ENCODE peak calls at places on chromosomes 11 and 22, in four cellular contexts. One of them, this sample, is unnamed. For H3K4me1, the result is how much of the 10 kb centered on the place peaks cover.

GRCh38 chr11:117096140-117096972 is 1.9 kb downstream of the SIK3 start:
- DNase-seq in RWPE2: no peak
- DNase-seq in left lung: no peak
- DNase-seq in HCT116: no peak
- DNase-seq in this sample: no peak

GRCh38 chr11:2300936-2301630 is 635 bp downstream of the C11orf21 start:
- DNase-seq in left lung: peak
- DNase-seq in HCT116: no peak
- DNase-seq in RWPE2: no peak
- DNase-seq in this sample: no peak

GRCh38 chr11:64406221-64406946 is 47.4 kb downstream of the RPS6KA4 start:
- DNase-seq in HCT116: no peak
- DNase-seq in RWPE2: no peak
- DNase-seq in left lung: no peak
- DNase-seq in this sample: no peak

GRCh38 chr11:46134540-46134939 is 13.3 kb upstream of the PHF21A start:
- DNase-seq in RWPE2: no peak
- DNase-seq in left lung: no peak
- DNase-seq in HCT116: no peak
- DNase-seq in this sample: no peak

GRCh38 chr22:46737976-46738641 is at the start of gene CERK:
- DNase-seq in left lung: peak
- DNase-seq in HCT116: no peak
- DNase-seq in RWPE2: no peak
- DNase-seq in this sample: peak

GRCh38 chr11:71386232-71386631 is 62.0 kb downstream of the DHCR7 start:
- DNase-seq in left lung: no peak
- DNase-seq in RWPE2: no peak
- DNase-seq in HCT116: no peak
- DNase-seq in this sample: no peak

GRCh38 chr11:120197977-120198376 is 12.9 kb upstream of the OAF start:
- DNase-seq in RWPE2: no peak
- DNase-seq in HCT116: no peak
- DNase-seq in left lung: no peak
- DNase-seq in this sample: no peak

GRCh38 chr11:129453293-129453721 is 77.7 kb downstream of the BARX2 start:
- DNase-seq in RWPE2: no peak
- DNase-seq in HCT116: no peak
- DNase-seq in left lung: no peak
- DNase-seq in this sample: no peak

GRCh38 chr11:88357323-88358039 is 19.9 kb upstream of the CTSC start:
- DNase-seq in RWPE2: no peak
- DNase-seq in HCT116: no peak
- DNase-seq in left lung: no peak
- DNase-seq in this sample: no peak

GRCh38 chr11:611001-611996 is 4.5 kb downstream of the IRF7 start:
- DNase-seq in left lung: peak
- DNase-seq in HCT116: no peak
- DNase-seq in RWPE2: peak
- DNase-seq in this sample: no peak

GRCh38 chr22:35330258-35330861 is 30.7 kb downstream of the TOM1 start:
- DNase-seq in HCT116: no peak
- DNase-seq in left lung: peak
- DNase-seq in RWPE2: no peak
- DNase-seq in this sample: peak

GRCh38 chr11:35525501-35526175 is at the start of gene PAMR1:
- DNase-seq in RWPE2: peak
- DNase-seq in HCT116: no peak
- DNase-seq in left lung: peak
- DNase-seq in this sample: peak

GRCh38 chr11:2296913-2297622 is 4.7 kb downstream of the C11orf21 start:
- DNase-seq in RWPE2: no peak
- DNase-seq in HCT116: no peak
- DNase-seq in left lung: peak
- DNase-seq in this sample: peak

GRCh38 chr11:89184021-89184420 is 6.3 kb downstream of the TYR start:
- DNase-seq in HCT116: no peak
- DNase-seq in left lung: no peak
- DNase-seq in RWPE2: no peak
- DNase-seq in this sample: no peak

GRCh38 chr11:66278396-66279091 is 569 bp downstream of the CNIH2 start:
- DNase-seq in left lung: no peak
- DNase-seq in RWPE2: no peak
- DNase-seq in HCT116: no peak
- DNase-seq in this sample: no peak

GRCh38 chr11:40388097-40388818 is 1071.2 kb downstream of the LRRC4C start:
- DNase-seq in RWPE2: no peak
- DNase-seq in HCT116: no peak
- DNase-seq in left lung: no peak
- DNase-seq in this sample: no peak

GRCh38 chr11:47178305-47178704 is 1.6 kb upstream of the ARFGAP2 start:
- DNase-seq in left lung: no peak
- DNase-seq in RWPE2: no peak
- DNase-seq in HCT116: no peak
- DNase-seq in this sample: no peak

GRCh38 chr11:100152751-100153150 is 534.3 kb upstream of the ARHGAP42 start:
- DNase-seq in left lung: no peak
- DNase-seq in RWPE2: no peak
- DNase-seq in HCT116: no peak
- DNase-seq in this sample: no peak
- H3K4me1 ChIP-seq in left lung: under half
- H3K4me1 ChIP-seq in RWPE2: under half
- H3K4me1 ChIP-seq in HCT116: under half
- H3K4me1 ChIP-seq in this sample: under half

DNA sequence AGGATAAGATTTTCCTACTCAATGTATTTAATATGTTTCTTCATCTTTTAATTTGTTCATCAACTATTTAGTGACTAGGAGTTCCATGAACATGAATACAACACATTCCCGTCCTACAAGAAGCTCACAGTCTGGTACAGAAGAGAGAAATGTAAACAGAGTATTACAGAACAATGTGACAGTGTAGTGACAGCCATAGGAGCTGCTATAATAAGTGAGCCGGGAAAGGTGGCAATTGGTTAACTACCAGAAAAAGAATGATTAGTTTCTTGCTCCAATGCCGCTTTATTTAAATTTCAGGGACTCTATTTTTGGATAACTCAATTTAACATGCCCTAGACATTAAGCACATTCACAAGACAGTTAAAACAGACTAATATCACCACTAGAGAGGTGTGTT is 192.3 kb downstream of the CADM1 start:
- DNase-seq in RWPE2: no peak
- DNase-seq in left lung: no peak
- DNase-seq in HCT116: no peak
- DNase-seq in this sample: no peak
- H3K4me3 ChIP-seq in RWPE2: no peak
- H3K4me3 ChIP-seq in left lung: no peak
- H3K4me3 ChIP-seq in HCT116: no peak
- H3K4me3 ChIP-seq in this sample: no peak

DNA sequence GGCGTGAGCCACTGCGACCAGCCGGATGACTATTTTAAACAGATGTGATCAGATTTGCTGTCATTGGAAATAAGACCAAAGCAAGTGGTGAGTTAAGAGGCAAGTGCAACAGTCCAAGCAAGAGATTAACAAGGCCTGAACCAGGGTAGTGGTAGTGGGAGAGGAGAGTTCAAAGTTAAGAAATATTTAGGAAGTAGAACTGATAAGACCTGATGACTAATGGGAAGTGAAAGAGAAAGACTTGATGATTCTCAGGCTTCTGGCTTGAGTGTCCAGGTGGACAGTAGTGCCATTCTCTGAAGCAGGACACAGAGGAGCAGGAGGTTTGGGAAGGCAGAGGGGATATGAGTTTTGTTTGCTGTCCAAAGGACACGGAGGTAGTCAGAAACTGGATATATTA is 7.2 kb downstream of the NDUFC2 start:
- DNase-seq in HCT116: no peak
- DNase-seq in RWPE2: no peak
- DNase-seq in left lung: no peak
- DNase-seq in this sample: no peak
- H3K4me1 ChIP-seq in HCT116: under half
- H3K4me1 ChIP-seq in RWPE2: under half
- H3K4me1 ChIP-seq in left lung: under half
- H3K4me1 ChIP-seq in this sample: under half

GRCh38 chr11:61602775-61603569 is 22.1 kb upstream of the SYT7 start:
- DNase-seq in RWPE2: peak
- DNase-seq in left lung: no peak
- DNase-seq in HCT116: peak
- DNase-seq in this sample: peak
- H3K4me3 ChIP-seq in RWPE2: no peak
- H3K4me3 ChIP-seq in left lung: no peak
- H3K4me3 ChIP-seq in HCT116: peak
- H3K4me3 ChIP-seq in this sample: no peak

GRCh38 chr11:75350743-75351540 is 519 bp downstream of the ARRB1 start:
- DNase-seq in HCT116: no peak
- DNase-seq in RWPE2: no peak
- DNase-seq in left lung: peak
- DNase-seq in this sample: peak

GRCh38 chr11:75347781-75348613 is 3.5 kb downstream of the ARRB1 start:
- DNase-seq in HCT116: no peak
- DNase-seq in left lung: no peak
- DNase-seq in RWPE2: no peak
- DNase-seq in this sample: no peak

GRCh38 chr11:75350122-75350742 is 1.2 kb downstream of the ARRB1 start:
- DNase-seq in HCT116: no peak
- DNase-seq in left lung: no peak
- DNase-seq in RWPE2: no peak
- DNase-seq in this sample: peak

GRCh38 chr11:75351541-75352416 is at the start of gene ARRB1:
- DNase-seq in RWPE2: no peak
- DNase-seq in left lung: peak
- DNase-seq in HCT116: no peak
- DNase-seq in this sample: peak

DNA sequence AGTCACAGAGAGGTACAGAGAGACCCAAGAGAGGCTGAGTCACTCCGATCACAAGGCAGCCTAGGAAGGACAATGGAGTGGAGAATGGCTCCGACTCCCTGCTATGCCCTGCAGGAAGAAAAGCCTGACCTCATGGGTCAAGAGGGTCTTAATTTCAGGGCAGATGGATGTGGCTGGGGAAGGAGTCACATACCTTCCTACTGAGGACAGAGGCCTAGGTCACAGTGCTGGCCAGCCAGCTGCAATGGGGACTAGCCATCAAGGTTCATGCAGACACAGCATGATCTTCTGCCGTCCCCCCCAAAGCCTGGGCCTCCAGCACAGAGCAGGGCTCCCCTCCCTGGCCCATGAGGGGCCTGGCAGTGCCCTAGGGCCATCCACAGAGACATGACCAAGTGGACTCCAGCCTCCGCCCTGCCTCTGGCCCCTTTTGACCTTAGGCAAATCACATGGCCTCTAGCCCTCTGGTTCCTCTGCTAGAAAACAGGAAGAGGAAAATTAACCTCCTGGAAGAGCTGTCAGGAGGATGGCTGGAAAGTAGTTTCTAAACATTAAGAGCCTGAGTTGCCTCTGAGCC is 1.8 kb downstream of the ARRB1 start:
- DNase-seq in HCT116: no peak
- DNase-seq in left lung: peak
- DNase-seq in RWPE2: no peak
- DNase-seq in this sample: peak
- H3K4me1 ChIP-seq in HCT116: half or more
- H3K4me1 ChIP-seq in left lung: half or more
- H3K4me1 ChIP-seq in RWPE2: under half
- H3K4me1 ChIP-seq in this sample: under half

DNA sequence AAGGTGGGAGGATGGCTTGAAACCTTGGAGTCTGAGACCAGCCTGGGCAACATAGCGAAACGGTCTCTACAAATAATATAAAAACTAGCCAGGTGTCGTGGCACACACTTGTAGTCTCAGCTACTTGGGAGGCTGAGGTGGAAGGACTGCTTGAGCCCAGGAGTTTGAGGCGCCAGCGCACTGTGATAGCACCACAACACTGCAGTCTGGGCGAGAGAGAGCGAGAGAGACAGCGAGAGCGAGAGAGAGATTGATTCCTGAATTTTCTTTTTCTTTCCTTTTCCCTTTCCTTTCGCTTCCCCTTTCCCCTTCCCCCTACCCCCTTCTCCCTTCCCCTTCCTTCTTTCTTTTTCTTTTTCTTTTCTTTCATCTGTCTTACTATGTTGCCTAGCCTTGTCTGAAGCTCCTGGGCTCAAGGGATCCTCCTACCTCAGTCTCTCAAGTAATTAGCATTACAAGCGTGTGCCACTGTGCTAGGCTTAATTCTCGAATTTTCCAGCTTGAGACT is 162.4 kb upstream of the ZBED5 start:
- DNase-seq in HCT116: no peak
- DNase-seq in left lung: no peak
- DNase-seq in RWPE2: no peak
- DNase-seq in this sample: no peak
- H3K4me3 ChIP-seq in HCT116: no peak
- H3K4me3 ChIP-seq in left lung: no peak
- H3K4me3 ChIP-seq in RWPE2: no peak
- H3K4me3 ChIP-seq in this sample: no peak

DNA sequence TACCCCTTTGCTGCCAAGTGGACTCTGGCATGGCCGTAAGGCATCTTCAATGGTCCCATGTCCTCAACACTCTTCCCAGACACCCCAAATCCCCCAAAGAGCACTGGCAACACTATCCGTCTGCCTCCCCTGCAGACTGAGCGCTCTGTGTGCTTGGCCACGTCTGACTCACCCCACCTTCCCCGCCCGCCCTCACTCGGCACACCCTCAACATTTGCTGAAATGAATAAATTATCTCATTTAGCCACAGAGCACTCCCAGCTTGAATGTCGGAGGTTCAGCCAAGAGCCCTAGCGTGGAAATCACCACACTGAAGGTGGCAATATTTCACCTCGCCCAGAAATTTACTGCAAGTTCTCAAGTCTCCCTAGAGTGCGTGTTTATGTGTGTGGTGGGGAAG is 46.5 kb upstream of the TCF20 start:
- DNase-seq in RWPE2: no peak
- DNase-seq in HCT116: no peak
- DNase-seq in left lung: no peak
- DNase-seq in this sample: no peak
- H3K4me1 ChIP-seq in RWPE2: under half
- H3K4me1 ChIP-seq in HCT116: half or more
- H3K4me1 ChIP-seq in left lung: under half
- H3K4me1 ChIP-seq in this sample: under half